ENCODE peak calls at places on chromosomes 1 and 21, in seven cellular contexts. B is HL-60, J is Peyer's patch, E is stomach, O is cardiac muscle cell, G is OCI-LY7, D is progenitor cell of endocrine pancreas. C is an unnamed sample.

GRCh38 chr1:57839067-57839466 is 415.2 kb upstream of the DAB1 start:
- DNase-seq in G (no peak), O (no peak), J (no peak), D (no peak), B (no peak), E (no peak), C (no peak)

GRCh38 chr1:205199931-205200299 is 11.6 kb downstream of the DSTYK start:
- DNase-seq in O (no peak), G (no peak), J (no peak), E (no peak), B (no peak), D (no peak), C (no peak)

GRCh38 chr1:32487182-32487581 is 22.3 kb downstream of the ZBTB8B start:
- DNase-seq in E (no peak), B (no peak), D (no peak), G (no peak), J (no peak), O (no peak), C (no peak)

GRCh38 chr1:11692899-11693590 is 1.5 kb downstream of the DRAXIN start:
- DNase-seq in G (no peak), B (peak; percentile 35), E (no peak), J (no peak), D (no peak), O (peak; percentile 72), C (no peak)

GRCh38 chr1:201016943-201017827 is 6.3 kb downstream of the KIF21B start:
- DNase-seq in O (no peak), J (no peak), B (no peak), G (peak; percentile 57), D (no peak), E (no peak), C (peak; percentile 62)

GRCh38 chr1:38708701-38709258 is 150.8 kb downstream of the RRAGC start:
- DNase-seq in E (no peak), G (no peak), O (no peak), B (no peak), J (no peak), D (no peak), C (no peak)

GRCh38 chr1:224639426-224639975 is 23.4 kb downstream of the CNIH3 start:
- DNase-seq in E (no peak), J (no peak), G (no peak), O (no peak), D (no peak), B (no peak), C (no peak)

GRCh38 chr1:234258071-234258470 is 115.2 kb upstream of the COA6 start:
- DNase-seq in J (no peak), G (no peak), B (no peak), E (no peak), D (no peak), O (no peak), C (no peak)

GRCh38 chr21:28669331-28669730 is 323.3 kb downstream of the LTN1 start:
- DNase-seq in J (no peak), D (no peak), O (no peak), G (no peak), B (no peak), E (no peak), C (no peak)

GRCh38 chr1:211329764-211330201 is 3.1 kb downstream of the TRAF5 start:
- DNase-seq in D (no peak), B (no peak), E (no peak), G (peak; percentile 83), J (peak; percentile 80), O (no peak), C (peak; percentile 51)

GRCh38 chr1:36306210-36306901 is at the start of gene SH3D21:
- DNase-seq in J (peak; percentile 48), B (peak; percentile 59), D (peak; percentile 52), G (peak; percentile 61), O (peak; percentile 33), E (peak; percentile 67), C (peak; percentile 67)

GRCh38 chr1:94191216-94191615 is 46.2 kb downstream of the ARHGAP29 start:
- DNase-seq in G (no peak), E (no peak), O (no peak), D (no peak), J (no peak), B (no peak), C (no peak)

GRCh38 chr21:25563399-25564116 is 43.7 kb downstream of the MRPL39 start:
- DNase-seq in E (no peak), J (peak; percentile 56), O (peak; percentile 58), D (no peak), B (peak; percentile 16), G (no peak), C (peak; percentile 48)

GRCh38 chr1:86852737-86853408 is 61.1 kb downstream of the SELENOF start:
- DNase-seq in O (peak; percentile 21), J (no peak), E (no peak), G (peak; percentile 76), D (no peak), B (no peak), C (no peak)

GRCh38 chr21:33238565-33239255 is 9.0 kb downstream of the IFNAR2 start:
- DNase-seq in E (no peak), O (no peak), J (no peak), G (peak; percentile 86), B (no peak), D (no peak), C (peak; percentile 75)

GRCh38 chr1:15617874-15618684 is 821 bp downstream of the DDI2 start:
- DNase-seq in J (peak; percentile 39), D (peak; percentile 29), G (peak; percentile 64), E (no peak), B (peak; percentile 28), O (peak; percentile 22), C (peak; percentile 71)

GRCh38 chr1:1763657-1764621 is 14.3 kb downstream of the NADK start:
- DNase-seq in G (no peak), O (peak; percentile 66), J (no peak), E (peak; percentile 52), B (peak; percentile 99), D (no peak), C (no peak)

DNA sequence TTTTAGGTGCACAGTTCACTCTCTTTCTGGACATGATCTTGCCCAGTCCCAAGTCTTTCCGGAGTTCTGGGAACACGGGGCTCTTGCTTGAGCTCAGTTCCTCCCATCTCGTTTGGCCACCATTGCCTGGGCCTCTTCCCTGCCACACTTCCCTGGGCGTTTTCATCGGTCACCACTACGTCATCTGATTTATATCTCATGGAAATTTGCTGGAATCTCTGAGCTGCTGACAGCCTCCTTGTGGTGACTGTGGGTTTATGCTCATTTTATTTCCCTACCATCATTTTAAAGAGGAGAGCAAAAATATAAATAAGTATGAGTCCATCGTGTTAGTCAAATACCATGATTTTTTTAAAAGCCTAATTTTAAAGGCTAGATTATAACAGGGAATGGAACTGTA is 449.1 kb upstream of the KAZN start:
- DNase-seq in J (no peak), O (no peak), G (no peak), E (no peak), B (no peak), D (no peak), C (no peak)
- TF ChIP-seq CTCF in J (no peak), O (no peak), G (no peak), E (no peak), B (no peak), D (peak; percentile 17), C (no peak)

GRCh38 chr1:152783095-152783494 is 3.0 kb upstream of the LCE1E start:
- DNase-seq in J (no peak), O (no peak), B (no peak), E (no peak), G (no peak), D (no peak), C (no peak)

GRCh38 chr1:152774875-152775274 is at the start of gene LCE1F:
- DNase-seq in E (no peak), D (no peak), O (no peak), G (no peak), J (no peak), B (no peak), C (no peak)

GRCh38 chr1:152776361-152776760 is 1.4 kb downstream of the LCE1F start:
- DNase-seq in D (no peak), G (no peak), J (no peak), E (no peak), O (no peak), B (no peak), C (no peak)

DNA sequence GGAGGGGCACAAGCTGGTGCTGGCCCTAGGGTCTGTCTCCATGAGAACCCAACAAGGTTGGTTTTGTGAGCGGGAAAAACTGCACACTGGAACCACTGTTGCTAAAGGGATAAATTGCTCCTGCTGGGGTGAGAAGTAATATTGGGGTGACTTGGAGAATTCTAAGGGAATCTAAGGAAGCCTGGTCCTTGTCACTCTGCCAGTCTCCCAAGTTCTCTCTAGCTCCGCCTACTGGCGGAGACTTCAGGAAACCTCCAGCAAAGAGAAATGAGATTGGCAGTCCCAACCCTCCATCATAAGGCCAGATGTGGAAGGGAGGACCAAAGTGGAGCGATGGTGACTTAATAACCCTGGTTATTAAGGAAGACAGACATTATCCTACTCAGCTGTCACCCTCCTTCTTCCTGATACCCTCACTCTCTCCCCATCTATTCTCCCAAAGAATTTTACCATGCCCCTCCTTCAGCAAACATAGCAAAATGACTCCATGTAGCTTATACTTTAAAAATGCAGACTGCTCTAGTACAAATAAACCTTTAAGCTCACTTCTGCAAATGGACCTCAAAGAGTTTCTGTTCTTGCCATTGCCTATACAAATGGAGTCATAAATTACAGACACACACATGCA is 2.7 kb downstream of the LCE1F start:
- DNase-seq in E (no peak), O (no peak), D (no peak), G (peak; percentile 4), B (no peak), J (no peak), C (peak; percentile 59)
- TF ChIP-seq CTCF in E (no peak), O (no peak), D (no peak), G (peak; percentile 55), B (peak; percentile 33), J (no peak), C (peak; percentile 18)

GRCh38 chr1:56780832-56781231 is 38.4 kb downstream of the FYB2 start:
- DNase-seq in E (no peak), B (no peak), J (no peak), D (no peak), G (no peak), O (no peak), C (no peak)
- TF ChIP-seq CTCF in E (no peak), B (no peak), J (peak; percentile 18), D (no peak), G (no peak), O (no peak), C (no peak)

DNA sequence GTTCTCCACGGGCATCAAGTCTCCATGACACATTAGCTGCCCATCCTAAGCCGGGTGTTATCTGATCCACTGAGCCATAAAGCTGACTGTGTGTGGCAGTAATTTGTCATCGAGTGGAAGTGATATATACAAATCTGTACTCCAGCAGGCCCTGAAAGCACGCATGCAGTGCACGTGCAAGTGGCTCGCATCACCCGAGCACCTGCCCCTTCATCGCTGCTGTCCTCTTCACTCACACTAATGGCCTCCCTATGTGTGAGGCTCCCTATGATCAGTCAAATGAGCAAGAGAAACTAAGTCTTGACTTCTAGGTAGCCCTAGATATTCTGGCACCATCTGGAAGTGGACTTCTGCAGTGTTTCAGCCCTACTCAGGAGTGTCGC is 248.6 kb downstream of the MATN1 start:
- DNase-seq in J (no peak), E (peak; percentile 9), G (no peak), B (no peak), O (no peak), D (no peak), C (no peak)
- TF ChIP-seq CTCF in J (no peak), E (no peak), G (no peak), B (no peak), O (no peak), D (no peak), C (no peak)

C was measured in GM20000.